ENCODE peak calls at places on chromosomes 11 and 22, in eight cellular contexts. One of them, this sample, is unnamed.

GRCh38 chr11:120180571-120181445 is 30.0 kb upstream of the OAF start:
- DNase-seq in transverse colon: no peak
- DNase-seq in RPMI7951: peak; percentile 14
- DNase-seq in stimulated activated CD8-positive, alpha-beta memory T cell treated with anti-CD3 and anti-CD28 coated beads, Interleukin-15, amount 100 ng/mL, for 4 hours: no peak
- DNase-seq in amygdala: peak; percentile 32
- DNase-seq in Ammon's horn: peak; percentile 69
- DNase-seq in sigmoid colon: peak; percentile 71
- DNase-seq in stimulated activated CD4-positive, alpha-beta T cell treated with anti-CD3 and anti-CD28 coated beads, Interleukin-1b, Interleukin-23, amount 100 ng/mL, for 4 hours: no peak
- DNase-seq in this sample: peak; percentile 87

GRCh38 chr11:35664977-35665441 is 2.4 kb downstream of the TRIM44 start:
- DNase-seq in transverse colon: no peak
- DNase-seq in RPMI7951: no peak
- DNase-seq in stimulated activated CD8-positive, alpha-beta memory T cell treated with anti-CD3 and anti-CD28 coated beads, Interleukin-15, amount 100 ng/mL, for 4 hours: no peak
- DNase-seq in amygdala: no peak
- DNase-seq in Ammon's horn: no peak
- DNase-seq in sigmoid colon: no peak
- DNase-seq in stimulated activated CD4-positive, alpha-beta T cell treated with anti-CD3 and anti-CD28 coated beads, Interleukin-1b, Interleukin-23, amount 100 ng/mL, for 4 hours: no peak
- DNase-seq in this sample: no peak

GRCh38 chr11:107017433-107018227 is 646 bp downstream of the GUCY1A2 start:
- DNase-seq in transverse colon: no peak
- DNase-seq in RPMI7951: peak; percentile 32
- DNase-seq in stimulated activated CD8-positive, alpha-beta memory T cell treated with anti-CD3 and anti-CD28 coated beads, Interleukin-15, amount 100 ng/mL, for 4 hours: no peak
- DNase-seq in amygdala: peak; percentile 29
- DNase-seq in Ammon's horn: peak; percentile 71
- DNase-seq in sigmoid colon: peak; percentile 59
- DNase-seq in stimulated activated CD4-positive, alpha-beta T cell treated with anti-CD3 and anti-CD28 coated beads, Interleukin-1b, Interleukin-23, amount 100 ng/mL, for 4 hours: peak; percentile 1
- DNase-seq in this sample: peak; percentile 87

GRCh38 chr22:50262973-50263617 is 1.6 kb upstream of the MAPK12 start:
- DNase-seq in transverse colon: no peak
- DNase-seq in RPMI7951: no peak
- DNase-seq in stimulated activated CD8-positive, alpha-beta memory T cell treated with anti-CD3 and anti-CD28 coated beads, Interleukin-15, amount 100 ng/mL, for 4 hours: no peak
- DNase-seq in amygdala: no peak
- DNase-seq in Ammon's horn: no peak
- DNase-seq in sigmoid colon: no peak
- DNase-seq in stimulated activated CD4-positive, alpha-beta T cell treated with anti-CD3 and anti-CD28 coated beads, Interleukin-1b, Interleukin-23, amount 100 ng/mL, for 4 hours: no peak
- DNase-seq in this sample: no peak

GRCh38 chr11:100151944-100152343 is 535.1 kb upstream of the ARHGAP42 start:
- DNase-seq in transverse colon: no peak
- DNase-seq in RPMI7951: no peak
- DNase-seq in stimulated activated CD8-positive, alpha-beta memory T cell treated with anti-CD3 and anti-CD28 coated beads, Interleukin-15, amount 100 ng/mL, for 4 hours: no peak
- DNase-seq in amygdala: no peak
- DNase-seq in Ammon's horn: no peak
- DNase-seq in sigmoid colon: no peak
- DNase-seq in stimulated activated CD4-positive, alpha-beta T cell treated with anti-CD3 and anti-CD28 coated beads, Interleukin-1b, Interleukin-23, amount 100 ng/mL, for 4 hours: no peak
- DNase-seq in this sample: no peak

GRCh38 chr11:484616-485015 is 22.4 kb downstream of the RNH1 start:
- DNase-seq in transverse colon: no peak
- DNase-seq in RPMI7951: no peak
- DNase-seq in stimulated activated CD8-positive, alpha-beta memory T cell treated with anti-CD3 and anti-CD28 coated beads, Interleukin-15, amount 100 ng/mL, for 4 hours: no peak
- DNase-seq in amygdala: no peak
- DNase-seq in Ammon's horn: no peak
- DNase-seq in sigmoid colon: no peak
- DNase-seq in stimulated activated CD4-positive, alpha-beta T cell treated with anti-CD3 and anti-CD28 coated beads, Interleukin-1b, Interleukin-23, amount 100 ng/mL, for 4 hours: no peak
- DNase-seq in this sample: no peak

GRCh38 chr22:22942511-22943329 is 55.1 kb downstream of the IGLL5 start:
- DNase-seq in transverse colon: peak; percentile 82
- DNase-seq in RPMI7951: peak; percentile 26
- DNase-seq in stimulated activated CD8-positive, alpha-beta memory T cell treated with anti-CD3 and anti-CD28 coated beads, Interleukin-15, amount 100 ng/mL, for 4 hours: peak; percentile 25
- DNase-seq in amygdala: no peak
- DNase-seq in Ammon's horn: peak; percentile 52
- DNase-seq in sigmoid colon: peak; percentile 61
- DNase-seq in stimulated activated CD4-positive, alpha-beta T cell treated with anti-CD3 and anti-CD28 coated beads, Interleukin-1b, Interleukin-23, amount 100 ng/mL, for 4 hours: peak; percentile 57
- DNase-seq in this sample: peak; percentile 72

GRCh38 chr11:46342237-46342636 is 5.0 kb upstream of the DGKZ start:
- DNase-seq in transverse colon: no peak
- DNase-seq in RPMI7951: no peak
- DNase-seq in stimulated activated CD8-positive, alpha-beta memory T cell treated with anti-CD3 and anti-CD28 coated beads, Interleukin-15, amount 100 ng/mL, for 4 hours: no peak
- DNase-seq in amygdala: no peak
- DNase-seq in Ammon's horn: no peak
- DNase-seq in sigmoid colon: no peak
- DNase-seq in stimulated activated CD4-positive, alpha-beta T cell treated with anti-CD3 and anti-CD28 coated beads, Interleukin-1b, Interleukin-23, amount 100 ng/mL, for 4 hours: no peak
- DNase-seq in this sample: no peak

GRCh38 chr22:48147831-48148230 is 1385.4 kb downstream of the TBC1D22A start:
- DNase-seq in transverse colon: no peak
- DNase-seq in RPMI7951: no peak
- DNase-seq in stimulated activated CD8-positive, alpha-beta memory T cell treated with anti-CD3 and anti-CD28 coated beads, Interleukin-15, amount 100 ng/mL, for 4 hours: no peak
- DNase-seq in amygdala: no peak
- DNase-seq in Ammon's horn: no peak
- DNase-seq in sigmoid colon: no peak
- DNase-seq in stimulated activated CD4-positive, alpha-beta T cell treated with anti-CD3 and anti-CD28 coated beads, Interleukin-1b, Interleukin-23, amount 100 ng/mL, for 4 hours: no peak
- DNase-seq in this sample: no peak

GRCh38 chr11:93192163-93192562 is 5.6 kb downstream of the SLC36A4 start:
- DNase-seq in transverse colon: no peak
- DNase-seq in RPMI7951: no peak
- DNase-seq in stimulated activated CD8-positive, alpha-beta memory T cell treated with anti-CD3 and anti-CD28 coated beads, Interleukin-15, amount 100 ng/mL, for 4 hours: no peak
- DNase-seq in amygdala: no peak
- DNase-seq in Ammon's horn: no peak
- DNase-seq in sigmoid colon: no peak
- DNase-seq in stimulated activated CD4-positive, alpha-beta T cell treated with anti-CD3 and anti-CD28 coated beads, Interleukin-1b, Interleukin-23, amount 100 ng/mL, for 4 hours: no peak
- DNase-seq in this sample: no peak

GRCh38 chr22:37746366-37747089 is 49.7 kb downstream of the TRIOBP start:
- DNase-seq in transverse colon: no peak
- DNase-seq in RPMI7951: no peak
- DNase-seq in stimulated activated CD8-positive, alpha-beta memory T cell treated with anti-CD3 and anti-CD28 coated beads, Interleukin-15, amount 100 ng/mL, for 4 hours: no peak
- DNase-seq in amygdala: no peak
- DNase-seq in Ammon's horn: no peak
- DNase-seq in sigmoid colon: no peak
- DNase-seq in stimulated activated CD4-positive, alpha-beta T cell treated with anti-CD3 and anti-CD28 coated beads, Interleukin-1b, Interleukin-23, amount 100 ng/mL, for 4 hours: peak; percentile 12
- DNase-seq in this sample: no peak

GRCh38 chr11:94876222-94876621 is 97.1 kb downstream of the CWC15 start:
- DNase-seq in transverse colon: no peak
- DNase-seq in RPMI7951: no peak
- DNase-seq in stimulated activated CD8-positive, alpha-beta memory T cell treated with anti-CD3 and anti-CD28 coated beads, Interleukin-15, amount 100 ng/mL, for 4 hours: no peak
- DNase-seq in amygdala: no peak
- DNase-seq in Ammon's horn: no peak
- DNase-seq in sigmoid colon: no peak
- DNase-seq in stimulated activated CD4-positive, alpha-beta T cell treated with anti-CD3 and anti-CD28 coated beads, Interleukin-1b, Interleukin-23, amount 100 ng/mL, for 4 hours: no peak
- DNase-seq in this sample: no peak

GRCh38 chr11:43748095-43748494 is 67.6 kb downstream of the HSD17B12 start:
- DNase-seq in transverse colon: no peak
- DNase-seq in RPMI7951: no peak
- DNase-seq in stimulated activated CD8-positive, alpha-beta memory T cell treated with anti-CD3 and anti-CD28 coated beads, Interleukin-15, amount 100 ng/mL, for 4 hours: no peak
- DNase-seq in amygdala: no peak
- DNase-seq in Ammon's horn: no peak
- DNase-seq in sigmoid colon: no peak
- DNase-seq in stimulated activated CD4-positive, alpha-beta T cell treated with anti-CD3 and anti-CD28 coated beads, Interleukin-1b, Interleukin-23, amount 100 ng/mL, for 4 hours: no peak
- DNase-seq in this sample: no peak

GRCh38 chr11:133697603-133698002 is 147.7 kb downstream of the SPATA19 start:
- DNase-seq in transverse colon: no peak
- DNase-seq in RPMI7951: no peak
- DNase-seq in stimulated activated CD8-positive, alpha-beta memory T cell treated with anti-CD3 and anti-CD28 coated beads, Interleukin-15, amount 100 ng/mL, for 4 hours: no peak
- DNase-seq in amygdala: no peak
- DNase-seq in Ammon's horn: no peak
- DNase-seq in sigmoid colon: no peak
- DNase-seq in stimulated activated CD4-positive, alpha-beta T cell treated with anti-CD3 and anti-CD28 coated beads, Interleukin-1b, Interleukin-23, amount 100 ng/mL, for 4 hours: no peak
- DNase-seq in this sample: peak; percentile 35

GRCh38 chr11:92596596-92597317 is 372.1 kb downstream of the FAT3 start:
- DNase-seq in transverse colon: no peak
- DNase-seq in RPMI7951: peak; percentile 34
- DNase-seq in stimulated activated CD8-positive, alpha-beta memory T cell treated with anti-CD3 and anti-CD28 coated beads, Interleukin-15, amount 100 ng/mL, for 4 hours: no peak
- DNase-seq in amygdala: no peak
- DNase-seq in Ammon's horn: no peak
- DNase-seq in sigmoid colon: no peak
- DNase-seq in stimulated activated CD4-positive, alpha-beta T cell treated with anti-CD3 and anti-CD28 coated beads, Interleukin-1b, Interleukin-23, amount 100 ng/mL, for 4 hours: no peak
- DNase-seq in this sample: no peak

GRCh38 chr11:71461696-71462095 is 8.7 kb downstream of the NADSYN1 start:
- DNase-seq in transverse colon: no peak
- DNase-seq in RPMI7951: no peak
- DNase-seq in stimulated activated CD8-positive, alpha-beta memory T cell treated with anti-CD3 and anti-CD28 coated beads, Interleukin-15, amount 100 ng/mL, for 4 hours: no peak
- DNase-seq in amygdala: no peak
- DNase-seq in Ammon's horn: no peak
- DNase-seq in sigmoid colon: no peak
- DNase-seq in stimulated activated CD4-positive, alpha-beta T cell treated with anti-CD3 and anti-CD28 coated beads, Interleukin-1b, Interleukin-23, amount 100 ng/mL, for 4 hours: no peak
- DNase-seq in this sample: no peak

GRCh38 chr11:90134420-90135003 is at the start of gene NAALAD2:
- DNase-seq in transverse colon: peak; percentile 11
- DNase-seq in RPMI7951: peak; percentile 44
- DNase-seq in stimulated activated CD8-positive, alpha-beta memory T cell treated with anti-CD3 and anti-CD28 coated beads, Interleukin-15, amount 100 ng/mL, for 4 hours: no peak
- DNase-seq in amygdala: peak; percentile 8
- DNase-seq in Ammon's horn: peak; percentile 67
- DNase-seq in sigmoid colon: peak; percentile 62
- DNase-seq in stimulated activated CD4-positive, alpha-beta T cell treated with anti-CD3 and anti-CD28 coated beads, Interleukin-1b, Interleukin-23, amount 100 ng/mL, for 4 hours: no peak
- DNase-seq in this sample: no peak

GRCh38 chr22:35630387-35630793 is 13.3 kb upstream of the MB start:
- DNase-seq in transverse colon: no peak
- DNase-seq in RPMI7951: peak; percentile 69
- DNase-seq in stimulated activated CD8-positive, alpha-beta memory T cell treated with anti-CD3 and anti-CD28 coated beads, Interleukin-15, amount 100 ng/mL, for 4 hours: no peak
- DNase-seq in amygdala: no peak
- DNase-seq in Ammon's horn: no peak
- DNase-seq in sigmoid colon: peak; percentile 67
- DNase-seq in stimulated activated CD4-positive, alpha-beta T cell treated with anti-CD3 and anti-CD28 coated beads, Interleukin-1b, Interleukin-23, amount 100 ng/mL, for 4 hours: no peak
- DNase-seq in this sample: no peak

GRCh38 chr11:72013765-72014711 is 15.3 kb downstream of the IL18BP start:
- DNase-seq in transverse colon: no peak
- DNase-seq in RPMI7951: no peak
- DNase-seq in stimulated activated CD8-positive, alpha-beta memory T cell treated with anti-CD3 and anti-CD28 coated beads, Interleukin-15, amount 100 ng/mL, for 4 hours: no peak
- DNase-seq in amygdala: no peak
- DNase-seq in Ammon's horn: no peak
- DNase-seq in sigmoid colon: no peak
- DNase-seq in stimulated activated CD4-positive, alpha-beta T cell treated with anti-CD3 and anti-CD28 coated beads, Interleukin-1b, Interleukin-23, amount 100 ng/mL, for 4 hours: no peak
- DNase-seq in this sample: no peak

GRCh38 chr22:20494978-20495860 is at the start of gene KLHL22:
- DNase-seq in transverse colon: peak; percentile 44
- DNase-seq in RPMI7951: peak; percentile 39
- DNase-seq in stimulated activated CD8-positive, alpha-beta memory T cell treated with anti-CD3 and anti-CD28 coated beads, Interleukin-15, amount 100 ng/mL, for 4 hours: no peak
- DNase-seq in amygdala: no peak
- DNase-seq in Ammon's horn: peak; percentile 33
- DNase-seq in sigmoid colon: peak; percentile 73
- DNase-seq in stimulated activated CD4-positive, alpha-beta T cell treated with anti-CD3 and anti-CD28 coated beads, Interleukin-1b, Interleukin-23, amount 100 ng/mL, for 4 hours: peak; percentile 8
- DNase-seq in this sample: peak; percentile 90

This sample was measured in mesenteric fat pad.